ENCODE peak calls at places on chromosomes 2 and 18, in four cellular contexts. One of them, this sample, is unnamed.

GRCh38 chr2:200159366-200159720 is 147.2 kb upstream of the SPATS2L start:
- DNase-seq in esophagus squamous epithelium: no peak
- DNase-seq in BJ: no peak
- DNase-seq in glutamatergic neuron: peak; percentile 20
- DNase-seq in this sample: no peak

GRCh38 chr18:75219684-75220083 is 9.1 kb downstream of the TSHZ1 start:
- DNase-seq in glutamatergic neuron: no peak
- DNase-seq in BJ: no peak
- DNase-seq in esophagus squamous epithelium: no peak
- DNase-seq in this sample: no peak

GRCh38 chr18:70005580-70005979 is 57.9 kb upstream of the CD226 start:
- DNase-seq in glutamatergic neuron: no peak
- DNase-seq in BJ: no peak
- DNase-seq in esophagus squamous epithelium: no peak
- DNase-seq in this sample: no peak

GRCh38 chr18:59904051-59904601 is 4.3 kb downstream of the PMAIP1 start:
- DNase-seq in esophagus squamous epithelium: no peak
- DNase-seq in glutamatergic neuron: no peak
- DNase-seq in BJ: no peak
- DNase-seq in this sample: no peak

GRCh38 chr2:218429951-218430692 is 11.2 kb downstream of the VIL1 start:
- DNase-seq in esophagus squamous epithelium: no peak
- DNase-seq in glutamatergic neuron: no peak
- DNase-seq in BJ: no peak
- DNase-seq in this sample: no peak

GRCh38 chr2:48059975-48060374 is 153.7 kb upstream of the FBXO11 start:
- DNase-seq in glutamatergic neuron: no peak
- DNase-seq in esophagus squamous epithelium: no peak
- DNase-seq in BJ: no peak
- DNase-seq in this sample: no peak

GRCh38 chr18:42159146-42159545 is 204.1 kb downstream of the PIK3C3 start:
- DNase-seq in BJ: no peak
- DNase-seq in glutamatergic neuron: no peak
- DNase-seq in esophagus squamous epithelium: no peak
- DNase-seq in this sample: no peak

GRCh38 chr2:182616471-182617393 is 99.3 kb upstream of the DNAJC10 start:
- DNase-seq in glutamatergic neuron: no peak
- DNase-seq in esophagus squamous epithelium: no peak
- DNase-seq in BJ: peak; percentile 81
- DNase-seq in this sample: no peak

GRCh38 chr18:31424383-31424988 is 23.1 kb upstream of the DSG3 start:
- DNase-seq in esophagus squamous epithelium: no peak
- DNase-seq in BJ: no peak
- DNase-seq in glutamatergic neuron: peak; percentile 71
- DNase-seq in this sample: peak; percentile 57

GRCh38 chr2:169006665-169007064 is 24.5 kb downstream of the ABCB11 start:
- DNase-seq in BJ: no peak
- DNase-seq in glutamatergic neuron: no peak
- DNase-seq in esophagus squamous epithelium: no peak
- DNase-seq in this sample: no peak

GRCh38 chr2:228878138-228878537 is 392.9 kb downstream of the PID1 start:
- DNase-seq in esophagus squamous epithelium: no peak
- DNase-seq in glutamatergic neuron: no peak
- DNase-seq in BJ: no peak
- DNase-seq in this sample: no peak

GRCh38 chr2:57516740-57517340 is 529.8 kb upstream of the VRK2 start:
- DNase-seq in BJ: peak; percentile 6
- DNase-seq in esophagus squamous epithelium: no peak
- DNase-seq in glutamatergic neuron: no peak
- DNase-seq in this sample: no peak

GRCh38 chr2:169705927-169706326 is 11.7 kb downstream of the PHOSPHO2 start:
- DNase-seq in esophagus squamous epithelium: no peak
- DNase-seq in BJ: peak; percentile 46
- DNase-seq in glutamatergic neuron: no peak
- DNase-seq in this sample: no peak

GRCh38 chr18:77167276-77167675 is 34.7 kb upstream of the MBP start:
- DNase-seq in esophagus squamous epithelium: no peak
- DNase-seq in BJ: peak; percentile 11
- DNase-seq in glutamatergic neuron: no peak
- DNase-seq in this sample: no peak

GRCh38 chr2:73503992-73504570 is 118.4 kb downstream of the ALMS1 start:
- DNase-seq in esophagus squamous epithelium: no peak
- DNase-seq in glutamatergic neuron: no peak
- DNase-seq in BJ: no peak
- DNase-seq in this sample: no peak

GRCh38 chr2:41880561-41881243 is 167.1 kb upstream of the PKDCC start:
- DNase-seq in BJ: no peak
- DNase-seq in esophagus squamous epithelium: no peak
- DNase-seq in glutamatergic neuron: no peak
- DNase-seq in this sample: no peak

GRCh38 chr18:77132369-77133050 is at the start of gene MBP:
- DNase-seq in glutamatergic neuron: peak; percentile 74
- DNase-seq in BJ: no peak
- DNase-seq in esophagus squamous epithelium: peak; percentile 11
- DNase-seq in this sample: peak; percentile 40

GRCh38 chr2:54534625-54535024 is 78.5 kb downstream of the SPTBN1 start:
- DNase-seq in glutamatergic neuron: no peak
- DNase-seq in esophagus squamous epithelium: no peak
- DNase-seq in BJ: no peak
- DNase-seq in this sample: no peak

GRCh38 chr2:18378020-18378653 is 182.3 kb downstream of the RDH14 start:
- DNase-seq in glutamatergic neuron: peak; percentile 53
- DNase-seq in esophagus squamous epithelium: no peak
- DNase-seq in BJ: no peak
- DNase-seq in this sample: peak; percentile 52

GRCh38 chr2:22904126-22904684 is 480.8 kb upstream of the KLHL29 start:
- DNase-seq in BJ: no peak
- DNase-seq in glutamatergic neuron: peak; percentile 67
- DNase-seq in esophagus squamous epithelium: no peak
- DNase-seq in this sample: peak; percentile 59

GRCh38 chr18:22408059-22408458 is 9.7 kb downstream of the CTAGE1 start:
- DNase-seq in esophagus squamous epithelium: no peak
- DNase-seq in glutamatergic neuron: no peak
- DNase-seq in BJ: no peak
- DNase-seq in this sample: no peak

GRCh38 chr2:63049291-63050185 is 1.1 kb upstream of the OTX1 start:
- DNase-seq in BJ: no peak
- DNase-seq in esophagus squamous epithelium: no peak
- DNase-seq in glutamatergic neuron: no peak
- DNase-seq in this sample: peak; percentile 16

GRCh38 chr18:29874519-29875098 is 1167.9 kb downstream of the DSC3 start:
- DNase-seq in BJ: no peak
- DNase-seq in glutamatergic neuron: no peak
- DNase-seq in esophagus squamous epithelium: no peak
- DNase-seq in this sample: peak; percentile 53

DNA sequence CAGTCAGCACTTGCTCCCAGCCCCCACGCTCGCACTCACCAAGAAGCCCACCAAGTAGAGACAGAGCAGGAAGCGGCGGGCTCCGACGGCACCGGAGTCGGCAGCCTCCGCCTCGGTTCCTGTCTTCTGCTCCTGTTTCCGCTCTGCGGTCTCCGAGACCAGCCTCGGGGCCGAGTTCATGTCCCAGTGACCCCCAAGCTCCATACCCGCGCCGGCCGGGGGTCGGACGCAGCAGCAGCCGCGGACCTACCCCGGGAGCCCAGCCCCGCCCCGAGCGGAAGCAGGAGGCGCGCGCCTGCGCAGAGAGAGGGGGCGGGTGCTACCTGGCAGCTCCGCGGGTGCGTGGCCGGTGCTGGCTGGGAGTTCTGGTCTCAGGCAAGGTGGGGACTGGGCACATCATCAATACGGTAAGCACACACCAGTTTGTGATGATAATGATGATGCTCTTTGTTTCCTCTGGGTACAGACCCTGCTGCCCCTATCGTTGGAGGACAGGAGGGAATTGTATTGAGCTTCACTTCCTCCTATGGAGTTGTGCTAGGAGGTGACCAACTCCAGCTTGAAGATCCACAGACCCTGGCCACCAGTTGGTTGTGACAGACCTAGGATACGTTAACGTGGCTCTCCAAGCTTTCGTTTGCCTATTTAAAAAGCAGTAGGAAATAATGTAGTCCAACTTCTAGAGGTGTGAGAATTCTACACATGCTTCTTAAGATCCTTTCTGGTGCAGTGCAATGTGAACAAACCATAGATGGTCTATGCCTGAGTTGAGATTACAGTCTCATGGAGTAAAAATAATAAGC is 25.0 kb upstream of the TMEM182 start:
- DNase-seq in BJ: no peak
- DNase-seq in glutamatergic neuron: peak; percentile 89
- DNase-seq in esophagus squamous epithelium: peak; percentile 3
- DNase-seq in this sample: peak; percentile 90
- TF ChIP-seq CTCF in BJ: peak; percentile 40
- TF ChIP-seq CTCF in glutamatergic neuron: no peak
- TF ChIP-seq CTCF in esophagus squamous epithelium: no peak
- TF ChIP-seq CTCF in this sample: no peak

GRCh38 chr2:34567128-34567527 is 968.0 kb upstream of the FAM98A start:
- DNase-seq in BJ: no peak
- DNase-seq in esophagus squamous epithelium: no peak
- DNase-seq in glutamatergic neuron: no peak
- DNase-seq in this sample: no peak

GRCh38 chr2:34570266-34570872 is 971.3 kb upstream of the FAM98A start:
- DNase-seq in glutamatergic neuron: no peak
- DNase-seq in esophagus squamous epithelium: no peak
- DNase-seq in BJ: no peak
- DNase-seq in this sample: no peak
- TF ChIP-seq CTCF in glutamatergic neuron: no peak
- TF ChIP-seq CTCF in esophagus squamous epithelium: no peak
- TF ChIP-seq CTCF in BJ: no peak
- TF ChIP-seq CTCF in this sample: no peak

GRCh38 chr2:12330916-12331315 is 385.8 kb upstream of the TRIB2 start:
- DNase-seq in glutamatergic neuron: no peak
- DNase-seq in esophagus squamous epithelium: no peak
- DNase-seq in BJ: no peak
- DNase-seq in this sample: no peak
- TF ChIP-seq CTCF in glutamatergic neuron: no peak
- TF ChIP-seq CTCF in esophagus squamous epithelium: no peak
- TF ChIP-seq CTCF in BJ: no peak
- TF ChIP-seq CTCF in this sample: no peak

GRCh38 chr2:80429251-80429650 is 124.7 kb upstream of the LRRTM1 start:
- DNase-seq in glutamatergic neuron: no peak
- DNase-seq in esophagus squamous epithelium: no peak
- DNase-seq in BJ: no peak
- DNase-seq in this sample: no peak
- TF ChIP-seq CTCF in glutamatergic neuron: no peak
- TF ChIP-seq CTCF in esophagus squamous epithelium: no peak
- TF ChIP-seq CTCF in BJ: no peak
- TF ChIP-seq CTCF in this sample: no peak

GRCh38 chr2:230846360-230846759 is 18.4 kb upstream of the ITM2C start:
- DNase-seq in esophagus squamous epithelium: no peak
- DNase-seq in BJ: no peak
- DNase-seq in glutamatergic neuron: no peak
- DNase-seq in this sample: no peak

GRCh38 chr2:230847883-230848388 is 16.8 kb upstream of the ITM2C start:
- DNase-seq in glutamatergic neuron: peak; percentile 93
- DNase-seq in esophagus squamous epithelium: no peak
- DNase-seq in BJ: no peak
- DNase-seq in this sample: peak; percentile 95

GRCh38 chr2:230852113-230852512 is 12.6 kb upstream of the ITM2C start:
- DNase-seq in glutamatergic neuron: no peak
- DNase-seq in esophagus squamous epithelium: no peak
- DNase-seq in BJ: no peak
- DNase-seq in this sample: no peak

GRCh38 chr2:230849633-230850357 is 14.9 kb upstream of the ITM2C start:
- DNase-seq in BJ: no peak
- DNase-seq in esophagus squamous epithelium: no peak
- DNase-seq in glutamatergic neuron: peak; percentile 79
- DNase-seq in this sample: peak; percentile 83

DNA sequence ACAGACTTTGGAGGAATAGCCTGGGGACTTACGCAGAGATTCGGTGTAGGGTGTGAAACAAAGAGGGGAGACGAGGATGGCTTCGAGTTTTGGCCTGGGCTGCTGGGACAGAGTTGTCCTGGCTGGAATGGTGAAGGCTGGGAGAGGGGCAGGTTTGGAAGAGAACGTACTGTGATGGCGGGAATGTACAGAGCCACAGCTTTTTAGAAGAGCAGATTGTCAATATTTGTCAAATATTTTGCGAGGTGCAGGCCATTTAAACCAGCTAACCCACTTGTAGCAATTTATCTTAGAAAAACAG is 14.4 kb upstream of the ITM2C start:
- DNase-seq in esophagus squamous epithelium: no peak
- DNase-seq in BJ: no peak
- DNase-seq in glutamatergic neuron: no peak
- DNase-seq in this sample: no peak
- TF ChIP-seq CTCF in esophagus squamous epithelium: no peak
- TF ChIP-seq CTCF in BJ: no peak
- TF ChIP-seq CTCF in glutamatergic neuron: peak; percentile 42
- TF ChIP-seq CTCF in this sample: peak; percentile 48

GRCh38 chr2:101706819-101707177 is 9.3 kb downstream of the MAP4K4 start:
- DNase-seq in glutamatergic neuron: no peak
- DNase-seq in BJ: no peak
- DNase-seq in esophagus squamous epithelium: no peak
- DNase-seq in this sample: no peak

GRCh38 chr2:101714098-101714497 is 16.6 kb downstream of the MAP4K4 start:
- DNase-seq in esophagus squamous epithelium: no peak
- DNase-seq in BJ: no peak
- DNase-seq in glutamatergic neuron: no peak
- DNase-seq in this sample: no peak

GRCh38 chr2:101710690-101711318 is 13.3 kb downstream of the MAP4K4 start:
- DNase-seq in esophagus squamous epithelium: no peak
- DNase-seq in BJ: no peak
- DNase-seq in glutamatergic neuron: no peak
- DNase-seq in this sample: no peak

GRCh38 chr2:101706121-101706818 is 8.8 kb downstream of the MAP4K4 start:
- DNase-seq in glutamatergic neuron: no peak
- DNase-seq in esophagus squamous epithelium: no peak
- DNase-seq in BJ: no peak
- DNase-seq in this sample: no peak

GRCh38 chr2:101710036-101710689 is 12.7 kb downstream of the MAP4K4 start:
- DNase-seq in glutamatergic neuron: no peak
- DNase-seq in BJ: no peak
- DNase-seq in esophagus squamous epithelium: no peak
- DNase-seq in this sample: no peak
- TF ChIP-seq CTCF in glutamatergic neuron: no peak
- TF ChIP-seq CTCF in BJ: no peak
- TF ChIP-seq CTCF in esophagus squamous epithelium: no peak
- TF ChIP-seq CTCF in this sample: no peak

DNA sequence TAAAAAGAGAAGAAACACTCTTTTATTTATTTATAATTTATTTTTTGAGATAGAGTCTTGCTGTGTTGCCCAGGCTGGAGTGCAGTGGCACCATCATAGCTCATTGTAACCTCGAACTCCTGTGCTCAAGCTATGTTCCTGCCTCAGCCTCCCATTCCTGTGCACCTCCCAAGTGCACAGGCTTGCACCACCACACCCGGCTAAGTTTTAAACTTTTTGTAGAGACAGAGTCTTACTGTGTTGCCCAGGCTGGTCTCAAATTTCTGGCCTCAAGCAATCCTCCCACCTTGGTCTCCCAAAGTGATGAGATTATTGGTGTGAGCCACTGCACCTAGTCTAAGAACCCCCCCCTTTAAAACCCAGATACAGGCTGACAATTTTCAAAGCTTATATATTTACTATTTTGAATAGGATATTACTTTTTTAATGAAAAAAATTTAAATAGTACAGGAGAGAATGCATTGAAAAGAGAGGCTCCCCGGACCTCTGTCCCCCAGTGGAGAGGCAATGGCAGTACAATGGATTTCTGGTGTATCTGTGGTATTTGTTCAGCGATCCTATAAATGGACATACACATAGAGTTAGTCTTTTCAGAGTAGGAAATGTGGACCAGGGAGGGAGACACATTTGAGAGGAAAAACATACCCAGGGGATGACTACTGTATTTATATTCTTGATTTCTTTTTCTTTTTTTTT is 48.1 kb upstream of the CNOT11 start:
- DNase-seq in BJ: no peak
- DNase-seq in esophagus squamous epithelium: no peak
- DNase-seq in glutamatergic neuron: no peak
- DNase-seq in this sample: no peak
- TF ChIP-seq CTCF in BJ: peak; percentile 38
- TF ChIP-seq CTCF in esophagus squamous epithelium: peak; percentile 4
- TF ChIP-seq CTCF in glutamatergic neuron: no peak
- TF ChIP-seq CTCF in this sample: no peak